ENCODE peak calls at places on chromosomes 4 and X, in eight cellular contexts. F is GM12891, V is heart left ventricle, R is K562, G is HCT116, B is NB4, A is lower leg skin, Z is breast epithelium. D is an unnamed sample.

GRCh38 chrX:10404435-10404834 is 215.9 kb downstream of the MID1 start:
- DNase-seq in G (no peak), V (no peak), Z (no peak), B (no peak), A (no peak), F (no peak), R (no peak), D (no peak)

GRCh38 chr4:184960505-184960971 is 57.8 kb upstream of the HELT start:
- DNase-seq in B (peak), G (no peak), V (no peak), R (no peak), F (no peak), Z (no peak), A (no peak), D (no peak)

GRCh38 chrX:7941390-7942042 is 14.3 kb upstream of the PNPLA4 start:
- DNase-seq in A (no peak), F (no peak), B (peak), V (no peak), R (no peak), G (no peak), Z (no peak), D (no peak)

GRCh38 chr4:98476891-98477290 is 181.5 kb downstream of the TSPAN5 start:
- DNase-seq in R (no peak), Z (no peak), G (no peak), V (no peak), F (no peak), A (no peak), B (peak), D (no peak)

GRCh38 chr4:41022116-41022515 is 192.2 kb downstream of the APBB2 start:
- DNase-seq in R (no peak), V (no peak), F (no peak), A (no peak), B (no peak), G (no peak), Z (no peak), D (no peak)

GRCh38 chr4:1870328-1870577 is 940 bp upstream of the NSD2 start:
- DNase-seq in V (peak), G (peak), A (peak), R (no peak), Z (peak), B (peak), F (peak), D (peak)

GRCh38 chr4:6671648-6672047 is 22.0 kb upstream of the S100P start:
- DNase-seq in G (no peak), B (no peak), F (no peak), R (no peak), Z (no peak), V (no peak), A (no peak), D (no peak)

GRCh38 chr4:107891299-107891698 is 40.0 kb upstream of the CYP2U1 start:
- DNase-seq in B (no peak), V (no peak), A (no peak), F (no peak), G (no peak), Z (no peak), R (no peak), D (no peak)

GRCh38 chrX:14357314-14357713 is 172.0 kb upstream of the GLRA2 start:
- DNase-seq in V (no peak), R (no peak), F (no peak), A (no peak), Z (no peak), B (no peak), G (no peak), D (no peak)

GRCh38 chr4:82428969-82429727 is 1.1 kb downstream of the HNRNPDL start:
- DNase-seq in Z (peak), F (peak), B (peak), V (peak), G (peak), A (peak), R (peak), D (peak)
- TF ChIP-seq POLR2A in Z (peak), F (peak), B (peak), V (peak), G (peak), A (no peak), R (peak), D (peak)

GRCh38 chr4:24578364-24578763 is 6.0 kb downstream of the DHX15 start:
- DNase-seq in R (no peak), B (peak), G (no peak), Z (no peak), V (no peak), A (no peak), F (no peak), D (no peak)

GRCh38 chr4:24588216-24588954 is 4.0 kb upstream of the DHX15 start:
- DNase-seq in F (no peak), G (no peak), A (no peak), V (no peak), Z (no peak), R (no peak), B (no peak), D (peak)

GRCh38 chr4:24584175-24584850 is at the start of gene DHX15:
- DNase-seq in V (peak), R (peak), A (peak), B (peak), F (peak), Z (peak), G (peak), D (peak)

GRCh38 chr4:24582235-24582863 is 2.0 kb downstream of the DHX15 start:
- DNase-seq in F (no peak), R (no peak), V (no peak), Z (no peak), G (no peak), B (peak), A (no peak), D (peak)

DNA sequence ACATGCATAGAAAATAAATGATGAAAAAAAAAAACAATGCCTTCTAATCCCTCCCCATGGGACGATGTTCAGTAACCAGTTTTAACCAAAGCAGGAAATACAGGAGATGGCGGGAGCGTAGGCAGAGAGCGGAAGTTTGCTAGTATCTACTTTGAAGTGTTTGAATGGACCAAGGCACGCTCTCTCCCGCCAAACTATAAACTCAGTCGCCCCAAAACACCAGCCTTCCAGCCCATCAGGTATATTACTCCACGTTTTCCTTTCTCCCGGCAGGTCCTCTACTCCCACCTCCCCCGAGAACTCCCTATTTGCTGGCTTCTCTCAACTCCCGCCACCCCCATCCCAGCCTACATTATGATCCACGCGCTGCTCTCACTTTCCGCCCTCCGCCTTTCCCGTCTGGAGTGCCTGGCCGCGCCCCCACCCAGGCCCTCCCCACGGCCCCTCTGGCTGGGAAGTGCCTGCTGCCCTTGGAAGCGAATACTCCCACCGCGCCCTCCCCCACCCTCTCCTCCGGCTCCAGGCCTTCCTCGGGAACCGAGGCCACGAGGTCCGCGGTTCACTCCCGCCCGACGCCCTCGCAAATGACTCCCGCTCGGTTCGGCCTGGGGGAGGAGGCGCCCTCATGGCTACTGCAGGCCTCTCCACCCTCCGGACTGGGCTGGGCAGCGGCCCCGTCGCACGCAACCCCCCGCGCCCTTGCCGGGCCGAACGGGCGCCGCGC is 741 bp downstream of the DHX15 start:
- DNase-seq in F (peak), R (peak), A (peak), G (peak), Z (peak), B (peak), V (peak), D (peak)
- TF ChIP-seq POLR2A in F (peak), R (no peak), A (no peak), G (no peak), Z (no peak), B (no peak), V (no peak), D (no peak)

GRCh38 chrX:53089224-53089842 is 4.6 kb upstream of the KANTR start:
- DNase-seq in B (peak), V (peak), R (peak), F (no peak), Z (no peak), A (no peak), G (peak), D (peak)

GRCh38 chrX:53086464-53086863 is 4.3 kb downstream of the TSPYL2 start:
- DNase-seq in F (no peak), R (no peak), Z (peak), A (no peak), B (no peak), V (peak), G (no peak), D (no peak)

GRCh38 chrX:53085661-53086229 is 3.6 kb downstream of the TSPYL2 start:
- DNase-seq in R (no peak), Z (no peak), F (no peak), G (no peak), V (no peak), B (no peak), A (no peak), D (no peak)

GRCh38 chrX:53087378-53087777 is 5.2 kb downstream of the TSPYL2 start:
- DNase-seq in B (no peak), G (no peak), A (no peak), Z (no peak), V (no peak), F (no peak), R (no peak), D (no peak)

DNA sequence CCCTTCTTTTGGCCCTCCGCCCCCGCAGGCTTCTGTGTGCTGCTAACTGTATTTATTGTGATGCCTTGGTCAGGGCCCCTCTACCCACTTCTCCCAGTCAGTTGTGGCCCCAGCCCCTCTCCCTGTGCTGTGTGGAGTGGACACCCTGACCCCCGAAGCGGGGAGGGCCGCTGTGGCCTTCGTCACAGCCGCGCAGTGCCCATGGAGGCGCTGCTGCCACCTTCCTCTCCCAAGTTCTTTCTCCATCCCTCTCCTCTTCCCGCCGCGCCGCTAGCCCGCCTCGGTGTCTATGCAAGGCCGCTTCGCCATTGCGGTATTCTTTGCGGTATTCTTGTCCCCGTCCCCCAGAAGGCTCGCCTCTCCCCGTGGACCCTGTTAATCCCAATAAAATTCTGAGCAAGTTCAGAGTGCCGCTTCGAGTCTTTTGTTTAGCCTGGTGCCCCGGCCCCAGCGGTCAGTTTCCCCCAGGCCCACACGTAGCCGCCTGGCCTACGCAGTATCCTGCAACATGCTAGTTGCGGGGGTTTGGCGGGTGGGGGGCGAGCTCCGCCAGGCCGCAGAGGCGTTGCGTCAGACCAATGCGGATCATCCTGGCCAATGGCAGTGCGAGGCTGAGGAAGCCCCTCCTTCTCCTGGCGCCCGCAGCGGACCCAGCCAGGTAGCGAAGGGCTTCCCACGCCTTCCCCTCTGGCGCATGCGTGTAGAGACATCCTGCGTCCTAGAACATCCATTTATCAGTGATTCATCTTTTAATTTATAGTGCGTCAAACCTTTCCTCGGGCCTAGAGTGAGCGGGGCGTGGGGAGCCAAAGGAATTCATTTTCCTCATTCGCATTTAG is 5.6 kb upstream of the KANTR start:
- DNase-seq in Z (peak), V (peak), G (no peak), R (no peak), F (no peak), B (no peak), A (peak), D (no peak)
- TF ChIP-seq POLR2A in Z (no peak), V (peak), G (no peak), R (no peak), F (no peak), B (no peak), A (no peak), D (no peak)

GRCh38 chrX:81201692-81202412 is at the start of the genes HMGN5 and SH3BGRL:
- DNase-seq in R (peak), A (peak), Z (peak), F (no peak), V (peak), B (peak), G (peak), D (peak)
- TF ChIP-seq POLR2A in R (peak), A (no peak), Z (no peak), F (peak), V (peak), B (peak), G (peak), D (peak)

GRCh38 chrX:48711929-48712505 is 15.5 kb downstream of the SUV39H1 start:
- DNase-seq in B (no peak), F (no peak), R (no peak), V (no peak), Z (no peak), G (no peak), A (no peak), D (no peak)
- TF ChIP-seq POLR2A in B (no peak), F (no peak), R (no peak), V (no peak), Z (no peak), G (no peak), A (no peak), D (no peak)

DNA sequence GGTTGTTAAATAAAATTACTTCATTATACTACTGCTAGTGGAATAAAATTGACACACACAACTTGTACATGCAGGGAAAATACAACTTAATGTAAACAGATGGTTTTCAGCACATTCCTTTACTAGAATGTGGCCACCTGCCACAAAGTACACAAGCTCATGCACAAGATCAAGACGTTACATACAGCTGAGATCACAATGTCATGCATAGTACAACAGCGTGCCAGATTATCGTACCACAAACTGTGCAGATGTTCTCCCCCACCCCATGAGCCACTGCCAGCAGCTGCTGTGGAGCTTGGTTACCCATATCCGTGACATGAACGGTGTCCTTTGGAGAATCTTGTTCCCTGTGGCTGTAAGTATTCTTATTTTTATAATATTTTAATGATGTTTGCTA is 27.7 kb downstream of the FBXO8 start:
- DNase-seq in R (no peak), B (no peak), G (no peak), Z (no peak), F (no peak), V (no peak), A (no peak), D (peak)
- TF ChIP-seq POLR2A in R (no peak), B (no peak), G (no peak), Z (no peak), F (no peak), V (no peak), A (no peak), D (no peak)

GRCh38 chrX:41350150-41350975 is 16.4 kb downstream of the DDX3X start:
- DNase-seq in A (no peak), R (no peak), Z (no peak), B (peak), V (no peak), G (no peak), F (no peak), D (no peak)
- TF ChIP-seq POLR2A in A (no peak), R (peak), Z (no peak), B (peak), V (no peak), G (no peak), F (peak), D (peak)

GRCh38 chr4:13611283-13611842 is 16.2 kb downstream of the BOD1L1 start:
- DNase-seq in B (no peak), V (no peak), A (no peak), F (no peak), R (no peak), G (no peak), Z (no peak), D (no peak)
- TF ChIP-seq POLR2A in B (no peak), V (no peak), A (no peak), F (no peak), R (no peak), G (no peak), Z (no peak), D (no peak)

GRCh38 chr4:86050516-86050915 is 309.3 kb downstream of the MAPK10 start:
- DNase-seq in V (no peak), Z (no peak), A (no peak), F (no peak), R (no peak), B (no peak), G (no peak), D (no peak)

GRCh38 chr4:86058621-86059020 is 301.2 kb downstream of the MAPK10 start:
- DNase-seq in G (no peak), B (no peak), V (no peak), F (no peak), Z (no peak), A (no peak), R (no peak), D (no peak)

GRCh38 chr4:86060341-86060740 is 299.5 kb downstream of the MAPK10 start:
- DNase-seq in G (no peak), Z (no peak), V (no peak), R (no peak), B (no peak), F (no peak), A (no peak), D (no peak)

GRCh38 chr4:86054676-86055075 is 305.2 kb downstream of the MAPK10 start:
- DNase-seq in V (no peak), R (no peak), B (no peak), G (no peak), A (no peak), F (no peak), Z (no peak), D (no peak)

GRCh38 chr4:86055898-86056297 is 304.0 kb downstream of the MAPK10 start:
- DNase-seq in V (no peak), A (no peak), G (peak), F (no peak), B (no peak), R (no peak), Z (no peak), D (no peak)
- TF ChIP-seq POLR2A in V (no peak), A (no peak), G (no peak), F (no peak), B (no peak), R (no peak), Z (no peak), D (no peak)

GRCh38 chr4:3511187-3511586 is 21.0 kb downstream of the LRPAP1 start:
- DNase-seq in F (no peak), B (no peak), V (no peak), G (no peak), R (no peak), Z (no peak), A (no peak), D (no peak)
- TF ChIP-seq POLR2A in F (no peak), B (no peak), V (no peak), G (no peak), R (no peak), Z (no peak), A (no peak), D (no peak)